ENCODE peak calls at places on chromosomes 12 and 14, in four cellular contexts. One of them, this sample, is unnamed.

GRCh38 chr12:57243521-57244305 is 7.3 kb downstream of the STAC3 start:
- DNase-seq in IMR-90: peak
- DNase-seq in psoas muscle: peak
- DNase-seq in CD4-positive, CD25-positive, alpha-beta regulatory T cell: peak
- DNase-seq in this sample: no peak

GRCh38 chr14:100860556-100861187 is 34.8 kb downstream of the MEG3 start:
- DNase-seq in IMR-90: no peak
- DNase-seq in psoas muscle: peak
- DNase-seq in CD4-positive, CD25-positive, alpha-beta regulatory T cell: no peak
- DNase-seq in this sample: no peak

GRCh38 chr14:91744068-91744480 is 12.2 kb upstream of the CATSPERB start:
- DNase-seq in IMR-90: no peak
- DNase-seq in psoas muscle: no peak
- DNase-seq in CD4-positive, CD25-positive, alpha-beta regulatory T cell: no peak
- DNase-seq in this sample: no peak

GRCh38 chr12:3281588-3282150 is 204.5 kb downstream of the TSPAN9 start:
- DNase-seq in IMR-90: no peak
- DNase-seq in psoas muscle: no peak
- DNase-seq in CD4-positive, CD25-positive, alpha-beta regulatory T cell: no peak
- DNase-seq in this sample: no peak

GRCh38 chr12:59085680-59086079 is 165.4 kb upstream of the LRIG3 start:
- DNase-seq in IMR-90: no peak
- DNase-seq in psoas muscle: no peak
- DNase-seq in CD4-positive, CD25-positive, alpha-beta regulatory T cell: no peak
- DNase-seq in this sample: no peak

GRCh38 chr14:74964787-74965769 is 9.7 kb upstream of the PGF start:
- DNase-seq in IMR-90: peak
- DNase-seq in psoas muscle: no peak
- DNase-seq in CD4-positive, CD25-positive, alpha-beta regulatory T cell: no peak
- DNase-seq in this sample: peak

GRCh38 chr12:28759334-28759733 is 389.7 kb upstream of the FAR2 start:
- DNase-seq in IMR-90: peak
- DNase-seq in psoas muscle: no peak
- DNase-seq in CD4-positive, CD25-positive, alpha-beta regulatory T cell: no peak
- DNase-seq in this sample: peak

GRCh38 chr14:52318829-52319604 is 4.9 kb downstream of the PTGER2 start:
- DNase-seq in IMR-90: peak
- DNase-seq in psoas muscle: no peak
- DNase-seq in CD4-positive, CD25-positive, alpha-beta regulatory T cell: no peak
- DNase-seq in this sample: no peak

GRCh38 chr14:81234268-81234667 is 13.5 kb upstream of the GTF2A1 start:
- DNase-seq in IMR-90: no peak
- DNase-seq in psoas muscle: no peak
- DNase-seq in CD4-positive, CD25-positive, alpha-beta regulatory T cell: no peak
- DNase-seq in this sample: no peak

GRCh38 chr12:64080319-64081008 is 141.6 kb downstream of the KICS2 start:
- DNase-seq in IMR-90: peak
- DNase-seq in psoas muscle: no peak
- DNase-seq in CD4-positive, CD25-positive, alpha-beta regulatory T cell: no peak
- DNase-seq in this sample: no peak

GRCh38 chr12:118060301-118061010 is 523 bp downstream of the WSB2 start:
- DNase-seq in IMR-90: no peak
- DNase-seq in psoas muscle: peak
- DNase-seq in CD4-positive, CD25-positive, alpha-beta regulatory T cell: peak
- DNase-seq in this sample: no peak

GRCh38 chr12:26869908-26870459 is 37.0 kb upstream of the ITPR2 start:
- DNase-seq in IMR-90: no peak
- DNase-seq in psoas muscle: no peak
- DNase-seq in CD4-positive, CD25-positive, alpha-beta regulatory T cell: no peak
- DNase-seq in this sample: no peak

GRCh38 chr12:124713436-124714082 is 146.1 kb upstream of the NCOR2 start:
- DNase-seq in IMR-90: peak
- DNase-seq in psoas muscle: no peak
- DNase-seq in CD4-positive, CD25-positive, alpha-beta regulatory T cell: no peak
- DNase-seq in this sample: no peak

GRCh38 chr12:4011597-4011996 is 138.4 kb upstream of the PARP11 start:
- DNase-seq in IMR-90: no peak
- DNase-seq in psoas muscle: no peak
- DNase-seq in CD4-positive, CD25-positive, alpha-beta regulatory T cell: no peak
- DNase-seq in this sample: no peak

GRCh38 chr12:76879710-76880025 is 849 bp upstream of the CSRP2 start:
- DNase-seq in IMR-90: no peak
- DNase-seq in psoas muscle: no peak
- DNase-seq in CD4-positive, CD25-positive, alpha-beta regulatory T cell: no peak
- DNase-seq in this sample: no peak

GRCh38 chr14:77301103-77301502 is 19.6 kb downstream of the POMT2 start:
- DNase-seq in IMR-90: peak
- DNase-seq in psoas muscle: peak
- DNase-seq in CD4-positive, CD25-positive, alpha-beta regulatory T cell: peak
- DNase-seq in this sample: peak

GRCh38 chr14:33165144-33165925 is 226.7 kb downstream of the NPAS3 start:
- DNase-seq in IMR-90: no peak
- DNase-seq in psoas muscle: no peak
- DNase-seq in CD4-positive, CD25-positive, alpha-beta regulatory T cell: no peak
- DNase-seq in this sample: peak

GRCh38 chr12:82959821-82960220 is 273.1 kb downstream of the TMTC2 start:
- DNase-seq in IMR-90: no peak
- DNase-seq in psoas muscle: no peak
- DNase-seq in CD4-positive, CD25-positive, alpha-beta regulatory T cell: no peak
- DNase-seq in this sample: no peak

GRCh38 chr14:96926006-96926405 is 128.8 kb downstream of the VRK1 start:
- DNase-seq in IMR-90: no peak
- DNase-seq in psoas muscle: no peak
- DNase-seq in CD4-positive, CD25-positive, alpha-beta regulatory T cell: no peak
- DNase-seq in this sample: no peak

GRCh38 chr14:45811155-45811554 is 558.2 kb upstream of the MIS18BP1 start:
- DNase-seq in IMR-90: no peak
- DNase-seq in psoas muscle: no peak
- DNase-seq in CD4-positive, CD25-positive, alpha-beta regulatory T cell: no peak
- DNase-seq in this sample: no peak

GRCh38 chr14:61462566-61463195 is 141.3 kb downstream of the PRKCH start:
- DNase-seq in IMR-90: peak
- DNase-seq in psoas muscle: no peak
- DNase-seq in CD4-positive, CD25-positive, alpha-beta regulatory T cell: no peak
- DNase-seq in this sample: no peak

GRCh38 chr12:71469235-71469873 is 29.8 kb downstream of the LGR5 start:
- DNase-seq in IMR-90: peak
- DNase-seq in psoas muscle: no peak
- DNase-seq in CD4-positive, CD25-positive, alpha-beta regulatory T cell: no peak
- DNase-seq in this sample: peak

GRCh38 chr12:27771470-27772327 is 8.3 kb upstream of the KLHL42 start:
- DNase-seq in IMR-90: no peak
- DNase-seq in psoas muscle: no peak
- DNase-seq in CD4-positive, CD25-positive, alpha-beta regulatory T cell: no peak
- DNase-seq in this sample: no peak

GRCh38 chr12:73612571-73612970 is 925.1 kb upstream of the ATXN7L3B start:
- DNase-seq in IMR-90: no peak
- DNase-seq in psoas muscle: no peak
- DNase-seq in CD4-positive, CD25-positive, alpha-beta regulatory T cell: no peak
- DNase-seq in this sample: no peak

GRCh38 chr14:61213116-61213720 is 67.9 kb downstream of the TMEM30B start:
- DNase-seq in IMR-90: peak
- DNase-seq in psoas muscle: no peak
- DNase-seq in CD4-positive, CD25-positive, alpha-beta regulatory T cell: no peak
- DNase-seq in this sample: no peak

GRCh38 chr12:56034586-56035332 is 7.0 kb upstream of the RPS26 start:
- DNase-seq in IMR-90: no peak
- DNase-seq in psoas muscle: no peak
- DNase-seq in CD4-positive, CD25-positive, alpha-beta regulatory T cell: peak
- DNase-seq in this sample: no peak

GRCh38 chr12:43776498-43776897 is 17.7 kb downstream of the IRAK4 start:
- DNase-seq in IMR-90: peak
- DNase-seq in psoas muscle: no peak
- DNase-seq in CD4-positive, CD25-positive, alpha-beta regulatory T cell: no peak
- DNase-seq in this sample: no peak

GRCh38 chr12:69354561-69355187 is 4.9 kb upstream of the YEATS4 start:
- DNase-seq in IMR-90: no peak
- DNase-seq in psoas muscle: no peak
- DNase-seq in CD4-positive, CD25-positive, alpha-beta regulatory T cell: no peak
- DNase-seq in this sample: no peak

GRCh38 chr12:98803468-98804209 is 158.5 kb downstream of the APAF1 start:
- DNase-seq in IMR-90: peak
- DNase-seq in psoas muscle: no peak
- DNase-seq in CD4-positive, CD25-positive, alpha-beta regulatory T cell: no peak
- DNase-seq in this sample: no peak

GRCh38 chr14:93046696-93047050 is 69.1 kb downstream of the ITPK1 start:
- DNase-seq in IMR-90: no peak
- DNase-seq in psoas muscle: no peak
- DNase-seq in CD4-positive, CD25-positive, alpha-beta regulatory T cell: no peak
- DNase-seq in this sample: no peak

GRCh38 chr12:126469211-126469610 is 1404.0 kb downstream of the AACS start:
- DNase-seq in IMR-90: no peak
- DNase-seq in psoas muscle: no peak
- DNase-seq in CD4-positive, CD25-positive, alpha-beta regulatory T cell: no peak
- DNase-seq in this sample: no peak

GRCh38 chr12:60148109-60148508 is 552.3 kb downstream of the SLC16A7 start:
- DNase-seq in IMR-90: peak
- DNase-seq in psoas muscle: no peak
- DNase-seq in CD4-positive, CD25-positive, alpha-beta regulatory T cell: no peak
- DNase-seq in this sample: peak

GRCh38 chr12:77324763-77325468 is 259.5 kb upstream of the E2F7 start:
- DNase-seq in IMR-90: peak
- DNase-seq in psoas muscle: peak
- DNase-seq in CD4-positive, CD25-positive, alpha-beta regulatory T cell: no peak
- DNase-seq in this sample: peak

GRCh38 chr12:48977290-48978281 is 536 bp upstream of the WNT1 start:
- DNase-seq in IMR-90: peak
- DNase-seq in psoas muscle: peak
- DNase-seq in CD4-positive, CD25-positive, alpha-beta regulatory T cell: peak
- DNase-seq in this sample: peak

GRCh38 chr12:56267443-56268071 is 815 bp downstream of the COQ10A start:
- DNase-seq in IMR-90: no peak
- DNase-seq in psoas muscle: peak
- DNase-seq in CD4-positive, CD25-positive, alpha-beta regulatory T cell: no peak
- DNase-seq in this sample: no peak

DNA sequence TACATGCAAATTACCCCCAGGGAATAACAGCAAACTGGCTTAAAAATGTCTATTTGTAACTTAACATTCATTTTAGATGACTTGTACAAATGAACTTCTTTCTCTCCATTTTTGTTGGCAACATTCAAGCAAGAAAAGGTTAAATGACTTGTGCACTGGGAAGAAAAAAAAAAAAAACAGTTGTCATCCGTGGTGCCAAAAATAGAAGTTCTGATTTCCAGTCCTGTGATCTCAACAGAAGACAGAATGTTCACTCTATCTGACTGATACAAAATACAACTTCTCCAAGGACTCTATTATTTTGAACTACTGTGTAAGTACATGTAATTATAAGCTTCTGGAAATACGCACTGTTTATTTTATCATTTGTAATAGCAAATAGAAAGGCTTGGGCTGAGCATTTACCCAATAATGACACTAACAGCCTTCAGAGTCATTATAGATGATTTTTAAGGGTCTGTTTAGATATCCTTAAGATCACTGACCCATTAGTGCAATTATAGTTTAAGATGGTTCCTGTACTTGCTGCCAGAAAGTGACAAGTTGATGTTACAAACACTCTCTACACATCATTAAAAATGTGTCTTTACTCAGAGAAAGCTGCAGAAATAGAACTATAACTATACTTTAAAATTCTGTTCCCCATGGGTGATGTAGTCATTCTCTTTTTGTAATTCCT is 59.9 kb downstream of the LIN7A start:
- DNase-seq in IMR-90: peak
- DNase-seq in psoas muscle: no peak
- DNase-seq in CD4-positive, CD25-positive, alpha-beta regulatory T cell: no peak
- DNase-seq in this sample: no peak
- H3K4me3 ChIP-seq in IMR-90: no peak
- H3K4me3 ChIP-seq in psoas muscle: no peak
- H3K4me3 ChIP-seq in CD4-positive, CD25-positive, alpha-beta regulatory T cell: no peak
- H3K4me3 ChIP-seq in this sample: no peak

GRCh38 chr12:133130038-133130807 is at the start of the genes ZNF10 and ZNF891:
- DNase-seq in IMR-90: peak
- DNase-seq in psoas muscle: peak
- DNase-seq in CD4-positive, CD25-positive, alpha-beta regulatory T cell: peak
- DNase-seq in this sample: peak

GRCh38 chr12:133129368-133130037 is 571 bp downstream of the ZNF891 start:
- DNase-seq in IMR-90: peak
- DNase-seq in psoas muscle: no peak
- DNase-seq in CD4-positive, CD25-positive, alpha-beta regulatory T cell: no peak
- DNase-seq in this sample: no peak

GRCh38 chr12:133135747-133136146 is 5.3 kb downstream of the ZNF10 start:
- DNase-seq in IMR-90: no peak
- DNase-seq in psoas muscle: no peak
- DNase-seq in CD4-positive, CD25-positive, alpha-beta regulatory T cell: no peak
- DNase-seq in this sample: no peak

GRCh38 chr12:133130808-133131128 is 341 bp downstream of the ZNF10 start:
- DNase-seq in IMR-90: no peak
- DNase-seq in psoas muscle: peak
- DNase-seq in CD4-positive, CD25-positive, alpha-beta regulatory T cell: no peak
- DNase-seq in this sample: peak
- H3K4me3 ChIP-seq in IMR-90: peak
- H3K4me3 ChIP-seq in psoas muscle: peak
- H3K4me3 ChIP-seq in CD4-positive, CD25-positive, alpha-beta regulatory T cell: peak
- H3K4me3 ChIP-seq in this sample: peak

DNA sequence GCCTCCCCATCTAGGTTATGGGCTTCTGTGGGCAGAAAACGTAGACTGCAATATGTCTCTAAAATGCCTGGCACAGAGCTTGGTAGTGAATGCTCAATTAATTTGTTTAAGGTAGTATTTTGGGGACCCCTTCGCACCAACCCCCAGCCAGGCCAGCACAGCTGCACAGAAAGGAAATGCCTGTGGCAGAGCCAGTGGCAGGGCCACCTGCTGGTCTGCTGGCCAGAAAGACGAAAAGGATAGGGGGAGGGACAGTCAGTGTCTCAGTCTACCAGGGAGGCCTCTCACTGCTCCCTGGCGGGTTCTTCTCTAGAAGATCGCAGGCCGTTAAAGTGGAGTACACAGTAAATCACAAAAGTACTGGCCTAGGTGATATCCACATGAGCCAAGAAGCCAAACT is 3.5 kb downstream of the RAB15 start:
- DNase-seq in IMR-90: no peak
- DNase-seq in psoas muscle: no peak
- DNase-seq in CD4-positive, CD25-positive, alpha-beta regulatory T cell: no peak
- DNase-seq in this sample: no peak
- H3K4me3 ChIP-seq in IMR-90: no peak
- H3K4me3 ChIP-seq in psoas muscle: no peak
- H3K4me3 ChIP-seq in CD4-positive, CD25-positive, alpha-beta regulatory T cell: no peak
- H3K4me3 ChIP-seq in this sample: no peak

GRCh38 chr14:71332476-71332875 is 425.2 kb downstream of the PCNX1 start:
- DNase-seq in IMR-90: no peak
- DNase-seq in psoas muscle: no peak
- DNase-seq in CD4-positive, CD25-positive, alpha-beta regulatory T cell: no peak
- DNase-seq in this sample: no peak
- H3K4me3 ChIP-seq in IMR-90: no peak
- H3K4me3 ChIP-seq in psoas muscle: no peak
- H3K4me3 ChIP-seq in CD4-positive, CD25-positive, alpha-beta regulatory T cell: no peak
- H3K4me3 ChIP-seq in this sample: no peak

This sample was measured in MG63.